ENCODE peak calls at places on chromosomes 12 and 14, in seven cellular contexts. W is adrenal gland, T is left ventricle myocardium superior, S is A673, U is H4, C is NCI-H748 treated with DMSO at 0.1 percent for 48 hours, N is ovary. P is an unnamed sample.

GRCh38 chr14:99273025-99273723 is 1.2 kb upstream of the BCL11B start:
- DNase-seq in T (no peak), U (no peak), C (peak; percentile 61), N (no peak), W (no peak), S (peak; percentile 90), P (no peak)

GRCh38 chr12:119202544-119202943 is 23.8 kb downstream of the HSPB8 start:
- DNase-seq in C (no peak), S (no peak), W (no peak), T (no peak), U (no peak), N (no peak), P (no peak)

GRCh38 chr14:103880334-103880985 is 33.1 kb upstream of the PPP1R13B start:
- DNase-seq in U (peak; percentile 85), N (peak; percentile 83), S (peak; percentile 50), C (no peak), W (peak; percentile 80), T (peak; percentile 90), P (peak; percentile 35)

GRCh38 chr14:88590173-88590572 is 27.3 kb downstream of the ZC3H14 start:
- DNase-seq in W (no peak), T (no peak), C (no peak), S (no peak), N (no peak), U (no peak), P (no peak)

GRCh38 chr12:109988274-109988673 is 7.9 kb downstream of the GIT2 start:
- DNase-seq in N (no peak), W (no peak), S (no peak), U (no peak), T (no peak), C (no peak), P (no peak)

GRCh38 chr12:98799411-98799810 is 154.3 kb downstream of the APAF1 start:
- DNase-seq in S (no peak), W (no peak), C (no peak), U (no peak), T (no peak), N (no peak), P (no peak)

GRCh38 chr12:85029456-85029855 is 6.6 kb downstream of the TSPAN19 start:
- DNase-seq in T (no peak), C (peak; percentile 22), W (no peak), N (no peak), S (peak; percentile 64), U (peak; percentile 16), P (peak; percentile 48)

GRCh38 chr12:122449317-122449716 is 26.8 kb upstream of the CLIP1 start:
- DNase-seq in U (peak; percentile 75), W (no peak), N (no peak), C (no peak), T (no peak), S (peak; percentile 44), P (peak; percentile 42)